ENCODE peak calls at places on chromosomes 7 and 10, in nine cellular contexts. One of them, this sample, is unnamed.

GRCh38 chr10:52213511-52213831 is 100.6 kb upstream of the DKK1 start:
- ATAC-seq in left colon: peak
- ATAC-seq in Right ventricle myocardium superior: peak
- ATAC-seq in left cardiac atrium: peak
- ATAC-seq in right cardiac atrium: peak
- ATAC-seq in RWPE2: peak
- ATAC-seq in GM12878: no peak
- ATAC-seq in CD8-positive, alpha-beta T cell: no peak
- ATAC-seq in WTC11: peak
- ATAC-seq in this sample: no peak

GRCh38 chr7:2033586-2034135 is 199.1 kb downstream of the MAD1L1 start:
- ATAC-seq in Right ventricle myocardium superior: no peak
- ATAC-seq in right cardiac atrium: no peak
- ATAC-seq in left colon: no peak
- ATAC-seq in CD8-positive, alpha-beta T cell: no peak
- ATAC-seq in WTC11: no peak
- ATAC-seq in left cardiac atrium: no peak
- ATAC-seq in RWPE2: no peak
- ATAC-seq in GM12878: no peak
- ATAC-seq in this sample: no peak

GRCh38 chr7:55191926-55192692 is 173.0 kb upstream of the LANCL2 start:
- ATAC-seq in Right ventricle myocardium superior: no peak
- ATAC-seq in GM12878: no peak
- ATAC-seq in RWPE2: peak
- ATAC-seq in left cardiac atrium: peak
- ATAC-seq in WTC11: peak
- ATAC-seq in left colon: no peak
- ATAC-seq in right cardiac atrium: peak
- ATAC-seq in CD8-positive, alpha-beta T cell: no peak
- ATAC-seq in this sample: peak

GRCh38 chr7:41491752-41492405 is 211.0 kb downstream of the INHBA start:
- ATAC-seq in left colon: no peak
- ATAC-seq in left cardiac atrium: no peak
- ATAC-seq in RWPE2: no peak
- ATAC-seq in WTC11: no peak
- ATAC-seq in CD8-positive, alpha-beta T cell: no peak
- ATAC-seq in Right ventricle myocardium superior: no peak
- ATAC-seq in right cardiac atrium: no peak
- ATAC-seq in GM12878: no peak
- ATAC-seq in this sample: no peak

GRCh38 chr10:30858499-30858898 is 173.2 kb downstream of the ZNF438 start:
- ATAC-seq in left cardiac atrium: peak
- ATAC-seq in RWPE2: no peak
- ATAC-seq in right cardiac atrium: peak
- ATAC-seq in left colon: no peak
- ATAC-seq in GM12878: no peak
- ATAC-seq in Right ventricle myocardium superior: peak
- ATAC-seq in WTC11: no peak
- ATAC-seq in CD8-positive, alpha-beta T cell: no peak
- ATAC-seq in this sample: no peak

GRCh38 chr10:7397636-7398035 is 13.2 kb downstream of the SFMBT2 start:
- ATAC-seq in left colon: no peak
- ATAC-seq in Right ventricle myocardium superior: peak
- ATAC-seq in left cardiac atrium: peak
- ATAC-seq in GM12878: no peak
- ATAC-seq in right cardiac atrium: peak
- ATAC-seq in WTC11: no peak
- ATAC-seq in CD8-positive, alpha-beta T cell: no peak
- ATAC-seq in RWPE2: no peak
- ATAC-seq in this sample: no peak

GRCh38 chr7:805261-805660 is 27.0 kb upstream of the SUN1 start:
- ATAC-seq in RWPE2: no peak
- ATAC-seq in left cardiac atrium: peak
- ATAC-seq in WTC11: no peak
- ATAC-seq in GM12878: no peak
- ATAC-seq in left colon: peak
- ATAC-seq in Right ventricle myocardium superior: peak
- ATAC-seq in CD8-positive, alpha-beta T cell: no peak
- ATAC-seq in right cardiac atrium: peak
- ATAC-seq in this sample: no peak

GRCh38 chr10:33333260-33334169 is 952 bp downstream of the NRP1 start:
- ATAC-seq in CD8-positive, alpha-beta T cell: peak
- ATAC-seq in right cardiac atrium: no peak
- ATAC-seq in GM12878: peak
- ATAC-seq in RWPE2: no peak
- ATAC-seq in WTC11: no peak
- ATAC-seq in Right ventricle myocardium superior: no peak
- ATAC-seq in left colon: no peak
- ATAC-seq in left cardiac atrium: no peak
- ATAC-seq in this sample: no peak